ENCODE peak calls at places on chromosome 2, in ten cellular contexts. Q, P, I, T, K, M, L, O, F and G are unnamed samples.

GRCh38 chr2:222568866-222569265 is 87.0 kb downstream of the FARSB start:
- DNase-seq in Q (no peak), P (no peak), I (no peak), T (no peak), K (peak; percentile 84), M (no peak), L (no peak), O (no peak), F (no peak), G (no peak)

GRCh38 chr2:216774620-216775019 is 79.3 kb upstream of the IGFBP5 start:
- DNase-seq in Q (peak; percentile 96), P (no peak), I (no peak), T (no peak), K (no peak), M (no peak), L (no peak), O (no peak), F (no peak), G (peak; percentile 10)

GRCh38 chr2:96423866-96424265 is 81.3 kb downstream of the NEURL3 start:
- DNase-seq in Q (no peak), P (no peak), I (no peak), T (no peak), K (no peak), M (no peak), L (no peak), O (no peak), F (no peak), G (no peak)

GRCh38 chr2:69089244-69089643 is 76.3 kb downstream of the ANTXR1 start:
- DNase-seq in Q (no peak), P (no peak), I (no peak), T (no peak), K (no peak), M (no peak), L (no peak), O (no peak), F (no peak), G (no peak)

GRCh38 chr2:158966321-158966720 is 2.1 kb upstream of the TANC1 start:
- DNase-seq in Q (no peak), P (no peak), I (no peak), T (no peak), K (no peak), M (no peak), L (no peak), O (no peak), F (no peak), G (no peak)

GRCh38 chr2:97997774-97998392 is 2.1 kb upstream of the TMEM131 start:
- DNase-seq in Q (no peak), P (no peak), I (no peak), T (no peak), K (peak; percentile 45), M (no peak), L (no peak), O (no peak), F (no peak), G (no peak)

GRCh38 chr2:71907503-71907902 is 240.2 kb downstream of the CYP26B1 start:
- DNase-seq in Q (no peak), P (no peak), I (no peak), T (no peak), K (no peak), M (no peak), L (no peak), O (no peak), F (no peak), G (no peak)

GRCh38 chr2:5854797-5855196 is 162.6 kb downstream of the SOX11 start:
- DNase-seq in Q (no peak), P (no peak), I (no peak), T (no peak), K (no peak), M (no peak), L (no peak), O (no peak), F (no peak), G (no peak)

GRCh38 chr2:222404126-222404891 is 20.0 kb upstream of the SGPP2 start:
- DNase-seq in Q (no peak), P (no peak), I (no peak), T (no peak), K (no peak), M (no peak), L (no peak), O (no peak), F (no peak), G (no peak)

GRCh38 chr2:177817300-177817699 is 255.3 kb downstream of the PDE11A start:
- DNase-seq in Q (no peak), P (no peak), I (no peak), T (no peak), K (peak; percentile 33), M (no peak), L (no peak), O (no peak), F (no peak), G (no peak)

GRCh38 chr2:240919161-240919781 is 13.1 kb downstream of the CROCC2 start:
- DNase-seq in Q (no peak), P (no peak), I (no peak), T (no peak), K (no peak), M (no peak), L (no peak), O (no peak), F (no peak), G (peak; percentile 34)